ENCODE peak calls at places on chromosomes 11 and 22, in five cellular contexts. One of them, this sample, is unnamed.

GRCh38 chr11:131855320-131855719 is 484.9 kb downstream of the NTM start:
- DNase-seq in HCT116: no peak
- DNase-seq in GM12878: no peak
- DNase-seq in H1: no peak
- DNase-seq in K562: no peak
- DNase-seq in this sample: no peak

GRCh38 chr22:39453765-39454378 is 2.9 kb upstream of the MGAT3 start:
- DNase-seq in HCT116: no peak
- DNase-seq in GM12878: no peak
- DNase-seq in H1: no peak
- DNase-seq in K562: no peak
- DNase-seq in this sample: no peak

GRCh38 chr22:20156611-20157415 is 6.0 kb upstream of the CCDC188 start:
- DNase-seq in HCT116: peak; percentile 52
- DNase-seq in GM12878: peak; percentile 17
- DNase-seq in H1: peak; percentile 98
- DNase-seq in K562: peak; percentile 100
- DNase-seq in this sample: peak; percentile 42

GRCh38 chr22:49150801-49151221 is 676.9 kb downstream of the BRD1 start:
- DNase-seq in HCT116: no peak
- DNase-seq in GM12878: no peak
- DNase-seq in H1: no peak
- DNase-seq in K562: no peak
- DNase-seq in this sample: no peak

GRCh38 chr11:116601734-116602636 is 170.8 kb downstream of the BUD13 start:
- DNase-seq in HCT116: no peak
- DNase-seq in GM12878: no peak
- DNase-seq in H1: no peak
- DNase-seq in K562: no peak
- DNase-seq in this sample: no peak

GRCh38 chr11:11177156-11177808 is 175.8 kb downstream of the CSNK2A3 start:
- DNase-seq in HCT116: no peak
- DNase-seq in GM12878: no peak
- DNase-seq in H1: no peak
- DNase-seq in K562: no peak
- DNase-seq in this sample: no peak

GRCh38 chr11:95089620-95090542 is at the start of gene ENDOD1:
- DNase-seq in HCT116: no peak
- DNase-seq in GM12878: no peak
- DNase-seq in H1: peak; percentile 83
- DNase-seq in K562: peak; percentile 89
- DNase-seq in this sample: peak; percentile 57

GRCh38 chr11:23932485-23932898 is 564.4 kb upstream of the LUZP2 start:
- DNase-seq in HCT116: no peak
- DNase-seq in GM12878: no peak
- DNase-seq in H1: no peak
- DNase-seq in K562: no peak
- DNase-seq in this sample: no peak

GRCh38 chr11:131389582-131389981 is 19.2 kb downstream of the NTM start:
- DNase-seq in HCT116: no peak
- DNase-seq in GM12878: no peak
- DNase-seq in H1: no peak
- DNase-seq in K562: no peak
- DNase-seq in this sample: no peak

GRCh38 chr11:42524534-42525227 is 787.1 kb upstream of the API5 start:
- DNase-seq in HCT116: no peak
- DNase-seq in GM12878: peak; percentile 5
- DNase-seq in H1: peak; percentile 74
- DNase-seq in K562: peak; percentile 18
- DNase-seq in this sample: peak; percentile 41

GRCh38 chr11:134024420-134025085 is 44.3 kb upstream of the JAM3 start:
- DNase-seq in HCT116: no peak
- DNase-seq in GM12878: no peak
- DNase-seq in H1: no peak
- DNase-seq in K562: no peak
- DNase-seq in this sample: no peak

GRCh38 chr11:48066881-48067800 is 86.8 kb downstream of the PTPRJ start:
- DNase-seq in HCT116: no peak
- DNase-seq in GM12878: no peak
- DNase-seq in H1: no peak
- DNase-seq in K562: no peak
- DNase-seq in this sample: no peak

GRCh38 chr22:30420401-30421178 is 5.0 kb upstream of the MTFP1 start:
- DNase-seq in HCT116: no peak
- DNase-seq in GM12878: no peak
- DNase-seq in H1: no peak
- DNase-seq in K562: no peak
- DNase-seq in this sample: no peak

GRCh38 chr11:61955416-61956135 is 5.4 kb downstream of the BEST1 start:
- DNase-seq in HCT116: no peak
- DNase-seq in GM12878: no peak
- DNase-seq in H1: peak; percentile 93
- DNase-seq in K562: no peak
- DNase-seq in this sample: no peak

GRCh38 chr11:76051937-76052336 is 154.4 kb downstream of the WNT11 start:
- DNase-seq in HCT116: no peak
- DNase-seq in GM12878: no peak
- DNase-seq in H1: no peak
- DNase-seq in K562: no peak
- DNase-seq in this sample: peak; percentile 12

GRCh38 chr11:76047766-76048165 is 158.5 kb downstream of the WNT11 start:
- DNase-seq in HCT116: no peak
- DNase-seq in GM12878: no peak
- DNase-seq in H1: no peak
- DNase-seq in K562: no peak
- DNase-seq in this sample: no peak

GRCh38 chr11:76049506-76049905 is 156.8 kb downstream of the WNT11 start:
- DNase-seq in HCT116: no peak
- DNase-seq in GM12878: no peak
- DNase-seq in H1: no peak
- DNase-seq in K562: no peak
- DNase-seq in this sample: no peak

GRCh38 chr11:76047231-76047630 is 159.1 kb downstream of the WNT11 start:
- DNase-seq in HCT116: no peak
- DNase-seq in GM12878: no peak
- DNase-seq in H1: no peak
- DNase-seq in K562: no peak
- DNase-seq in this sample: no peak

GRCh38 chr11:76048763-76049162 is 157.5 kb downstream of the WNT11 start:
- DNase-seq in HCT116: peak; percentile 13
- DNase-seq in GM12878: no peak
- DNase-seq in H1: no peak
- DNase-seq in K562: no peak
- DNase-seq in this sample: no peak
- TF ChIP-seq SRF in HCT116: no peak
- TF ChIP-seq SRF in GM12878: no peak
- TF ChIP-seq SRF in H1: no peak
- TF ChIP-seq SRF in K562: no peak
- TF ChIP-seq SRF in this sample: no peak

GRCh38 chr11:120137611-120138521 is at the start of gene TRIM29:
- DNase-seq in HCT116: no peak
- DNase-seq in GM12878: no peak
- DNase-seq in H1: peak; percentile 59
- DNase-seq in K562: peak; percentile 20
- DNase-seq in this sample: no peak

GRCh38 chr11:120137187-120137610 is 714 bp downstream of the TRIM29 start:
- DNase-seq in HCT116: no peak
- DNase-seq in GM12878: no peak
- DNase-seq in H1: peak; percentile 42
- DNase-seq in K562: no peak
- DNase-seq in this sample: no peak

GRCh38 chr11:120142072-120142423 is 4.1 kb upstream of the TRIM29 start:
- DNase-seq in HCT116: no peak
- DNase-seq in GM12878: no peak
- DNase-seq in H1: peak; percentile 39
- DNase-seq in K562: no peak
- DNase-seq in this sample: no peak

GRCh38 chr11:120139316-120140069 is 1.6 kb upstream of the TRIM29 start:
- DNase-seq in HCT116: no peak
- DNase-seq in GM12878: no peak
- DNase-seq in H1: peak; percentile 40
- DNase-seq in K562: no peak
- DNase-seq in this sample: no peak

DNA sequence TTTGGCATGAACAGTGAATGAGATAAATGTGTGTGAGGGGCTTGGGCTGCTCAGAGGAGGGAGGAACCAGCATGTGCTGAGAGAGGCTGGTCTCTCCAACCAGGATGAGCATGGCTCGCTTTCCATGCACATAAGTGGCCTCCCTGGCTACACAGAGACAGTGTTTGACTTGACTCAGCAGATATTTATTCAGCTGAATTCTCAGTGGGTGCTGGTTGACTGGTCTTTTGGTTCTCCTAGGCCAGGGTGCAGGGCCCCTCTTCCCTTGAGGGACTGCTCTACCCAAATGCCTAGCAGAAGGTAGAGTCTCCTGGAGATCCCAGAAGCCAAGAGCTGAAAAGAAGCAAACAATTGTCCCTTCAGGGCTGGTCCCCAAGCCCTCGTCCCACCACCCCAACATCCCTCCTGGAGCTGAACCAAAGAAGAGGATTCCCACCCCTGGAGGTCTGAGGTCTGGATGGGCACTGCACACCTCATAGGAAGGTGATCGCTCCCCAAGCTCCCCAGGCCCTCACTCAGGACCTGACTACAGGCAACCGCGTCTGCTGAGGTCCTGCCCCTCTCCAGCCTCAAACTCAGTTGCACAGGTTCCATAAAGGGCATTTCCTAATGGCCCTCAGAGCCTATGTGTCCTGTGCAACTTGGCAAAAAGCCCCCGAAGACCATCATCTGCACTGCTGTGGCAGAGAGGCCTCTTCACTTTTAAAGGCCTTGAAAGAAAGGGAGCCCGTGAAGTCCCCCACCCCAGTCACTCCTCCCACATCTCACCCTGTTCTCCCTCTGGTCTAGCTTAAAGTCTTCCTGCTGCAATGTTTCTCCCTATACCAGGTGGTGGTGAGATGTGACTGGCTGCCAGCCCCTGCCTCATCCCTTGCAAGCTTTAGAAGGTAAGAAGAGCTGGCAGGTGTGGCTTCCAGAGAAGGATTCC is 3.5 kb upstream of the TRIM29 start:
- DNase-seq in HCT116: no peak
- DNase-seq in GM12878: no peak
- DNase-seq in H1: peak; percentile 22
- DNase-seq in K562: no peak
- DNase-seq in this sample: no peak
- TF ChIP-seq SRF in HCT116: no peak
- TF ChIP-seq SRF in GM12878: no peak
- TF ChIP-seq SRF in H1: no peak
- TF ChIP-seq SRF in K562: no peak
- TF ChIP-seq SRF in this sample: no peak

DNA sequence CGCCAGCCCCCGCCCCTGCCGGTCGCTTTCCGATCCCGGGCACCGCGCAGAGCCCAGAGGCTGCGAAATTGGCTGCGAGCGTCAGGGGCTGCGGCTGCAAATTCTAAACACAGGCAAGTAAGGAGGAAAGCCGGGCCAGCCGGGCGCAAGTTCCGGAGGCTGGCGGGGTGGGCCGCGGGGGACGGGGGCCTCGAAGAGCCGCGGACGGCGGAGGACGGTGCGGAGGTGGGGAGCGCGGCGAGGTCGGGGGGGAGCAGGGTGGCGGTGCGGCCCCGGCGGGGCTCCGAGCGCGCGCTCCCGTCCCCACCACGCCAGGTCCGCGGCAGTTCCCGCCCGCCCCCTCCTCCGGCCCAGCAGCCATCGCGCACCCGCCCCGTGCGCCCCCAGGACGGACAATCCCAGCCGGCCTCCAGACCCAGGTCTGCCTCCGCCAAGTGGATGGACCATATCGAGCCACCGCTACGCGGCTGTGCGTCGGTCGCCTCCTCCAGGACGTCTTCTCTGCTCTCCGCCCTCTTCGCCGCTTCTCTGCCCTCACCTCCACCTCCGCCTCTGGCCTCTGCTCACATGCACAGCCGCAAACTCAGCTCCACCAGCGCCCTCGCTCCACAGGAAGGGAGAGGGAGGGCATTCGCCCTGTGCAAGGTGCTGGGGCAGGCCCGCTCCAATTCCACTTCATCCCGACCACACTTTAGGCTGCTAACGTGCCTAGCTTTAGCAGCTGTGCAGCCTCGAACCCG is 7.2 kb downstream of the ELFN2 start:
- DNase-seq in HCT116: no peak
- DNase-seq in GM12878: no peak
- DNase-seq in H1: peak; percentile 80
- DNase-seq in K562: no peak
- DNase-seq in this sample: no peak
- TF ChIP-seq SRF in HCT116: no peak
- TF ChIP-seq SRF in GM12878: no peak
- TF ChIP-seq SRF in H1: no peak
- TF ChIP-seq SRF in K562: no peak
- TF ChIP-seq SRF in this sample: no peak

GRCh38 chr11:1486054-1486825 is at the start of gene MOB2:
- DNase-seq in HCT116: no peak
- DNase-seq in GM12878: no peak
- DNase-seq in H1: no peak
- DNase-seq in K562: peak; percentile 33
- DNase-seq in this sample: no peak
- TF ChIP-seq SRF in HCT116: no peak
- TF ChIP-seq SRF in GM12878: no peak
- TF ChIP-seq SRF in H1: no peak
- TF ChIP-seq SRF in K562: no peak
- TF ChIP-seq SRF in this sample: no peak

DNA sequence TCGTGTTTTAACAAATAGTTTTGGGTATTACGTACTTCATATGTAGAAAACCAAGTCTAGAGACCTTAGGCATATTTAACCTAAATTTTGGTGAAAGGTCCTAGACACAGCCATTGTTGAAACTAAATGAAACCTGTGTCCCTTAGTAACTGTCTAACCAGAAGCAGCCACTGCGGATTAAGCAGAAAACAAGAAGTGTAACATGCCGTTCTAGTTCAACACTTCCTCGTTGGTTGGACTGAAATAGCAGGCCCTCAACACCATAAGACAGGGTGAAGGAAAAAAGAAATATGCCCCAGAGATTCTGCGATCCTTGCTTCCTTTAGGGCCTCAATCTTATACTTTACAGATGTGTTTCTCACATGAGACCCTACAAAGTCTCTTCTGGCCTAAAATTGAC is 2.0 kb downstream of the NAA40 start:
- DNase-seq in HCT116: no peak
- DNase-seq in GM12878: no peak
- DNase-seq in H1: no peak
- DNase-seq in K562: no peak
- DNase-seq in this sample: no peak
- TF ChIP-seq SRF in HCT116: no peak
- TF ChIP-seq SRF in GM12878: no peak
- TF ChIP-seq SRF in H1: no peak
- TF ChIP-seq SRF in K562: no peak
- TF ChIP-seq SRF in this sample: no peak

This sample was measured in HepG2.